ENCODE peak calls at places on chromosomes 1 and 21, in five cellular contexts. K, T, U, I and M are unnamed samples.
A peak's percentile ranks its signal among the peaks of the same experiment; 100 is the strongest.

GRCh38 chr1:197590687-197591086 is 184.6 kb downstream of the DENND1B start:
- DNase-seq in K (no peak), T (no peak), U (no peak), I (no peak), M (no peak)

GRCh38 chr1:45929257-45929687 is 125.9 kb downstream of the MAST2 start:
- DNase-seq in K (no peak), T (no peak), U (peak; percentile 79), I (no peak), M (peak; percentile 96)

GRCh38 chr1:78511334-78511733 is 20.6 kb downstream of the PTGFR start:
- DNase-seq in K (peak; percentile 53), T (no peak), U (no peak), I (no peak), M (no peak)

GRCh38 chr1:54805466-54805865 is 4.3 kb upstream of the TTC22 start:
- DNase-seq in K (no peak), T (no peak), U (no peak), I (no peak), M (no peak)

GRCh38 chr1:33094971-33095604 is 14.1 kb downstream of the AZIN2 start:
- DNase-seq in K (peak; percentile 93), T (peak; percentile 73), U (peak; percentile 74), I (peak; percentile 92), M (peak; percentile 71)

GRCh38 chr1:2311184-2312032 is 79.9 kb downstream of the MORN1 start:
- DNase-seq in K (peak; percentile 83), T (no peak), U (peak; percentile 78), I (peak; percentile 57), M (peak; percentile 58)

GRCh38 chr1:109488696-109489095 is 5.0 kb downstream of the ATXN7L2 start:
- DNase-seq in K (no peak), T (no peak), U (no peak), I (no peak), M (no peak)

GRCh38 chr1:43255438-43256210 is 14.2 kb upstream of the TMEM125 start:
- DNase-seq in K (no peak), T (no peak), U (no peak), I (no peak), M (no peak)

GRCh38 chr1:43067856-43068751 is 104.0 kb downstream of the EBNA1BP2 start:
- DNase-seq in K (peak; percentile 68), T (no peak), U (no peak), I (no peak), M (no peak)

GRCh38 chr1:181159451-181160151 is 71.1 kb downstream of the IER5 start:
- DNase-seq in K (no peak), T (no peak), U (no peak), I (no peak), M (peak; percentile 55)

GRCh38 chr1:10528066-10529014 is 53.6 kb downstream of the PEX14 start:
- DNase-seq in K (no peak), T (no peak), U (peak; percentile 91), I (peak; percentile 74), M (peak; percentile 93)

GRCh38 chr1:40708750-40709099 is 17.2 kb downstream of the NFYC start:
- DNase-seq in K (no peak), T (no peak), U (peak; percentile 95), I (no peak), M (peak; percentile 91)

GRCh38 chr1:17539526-17540254 is at the start of gene ARHGEF10L:
- DNase-seq in K (no peak), T (peak; percentile 39), U (peak; percentile 39), I (peak; percentile 43), M (no peak)
- H2BK5ac ChIP-seq in K (peak within 1 kb of the TSS; percentile 91), T (peak within 1 kb of the TSS; percentile 92), U (no peak within 1 kb of the TSS), I (peak within 1 kb of the TSS; percentile 67), M (peak within 1 kb of the TSS; percentile 75)

DNA sequence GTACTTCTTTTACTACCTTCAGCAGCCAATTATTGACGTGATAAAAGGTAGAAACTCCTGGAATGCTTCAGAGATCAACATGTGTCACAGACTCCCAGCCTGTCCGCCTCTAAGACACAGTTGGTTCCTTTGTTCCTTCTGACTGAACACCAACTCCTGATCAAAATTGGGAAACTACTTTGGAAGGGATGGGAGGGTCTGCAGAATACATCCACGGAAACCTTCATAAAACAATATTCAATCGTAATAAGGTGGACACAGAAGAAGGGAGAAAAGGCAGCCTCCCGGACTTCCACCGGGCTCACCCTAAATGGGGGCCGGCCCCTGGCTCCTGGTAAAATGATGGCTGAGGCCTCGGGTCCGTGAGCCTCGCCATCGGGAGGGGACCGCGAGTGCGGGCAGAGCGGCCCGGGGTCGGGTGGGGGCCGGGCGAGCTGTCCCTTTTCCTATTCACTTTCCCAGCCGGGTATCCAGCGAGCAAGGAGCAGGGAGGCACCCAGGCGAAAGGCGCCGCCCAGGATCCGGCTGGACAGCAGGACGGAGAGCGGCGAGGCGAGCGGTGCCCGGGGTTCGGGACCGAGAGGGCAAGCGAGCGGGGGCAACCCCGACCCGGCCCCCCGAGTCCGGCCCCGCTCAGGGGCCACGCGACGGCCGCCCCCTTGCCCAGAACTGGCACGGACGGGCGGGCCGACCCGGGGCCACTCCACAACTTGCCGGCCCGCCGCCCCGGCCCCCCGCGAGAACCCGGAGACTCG is 802 bp downstream of the NRIP1 start:
- DNase-seq in K (peak; percentile 72), T (no peak), U (peak; percentile 58), I (peak; percentile 46), M (no peak)
- H3K4me3 ChIP-seq in K (peak overlapping the region; percentile 39), T (peak overlapping the region; percentile 92), U (peak overlapping the region; percentile 96), I (peak overlapping the region; percentile 98), M (peak overlapping the region; percentile 99)

DNA sequence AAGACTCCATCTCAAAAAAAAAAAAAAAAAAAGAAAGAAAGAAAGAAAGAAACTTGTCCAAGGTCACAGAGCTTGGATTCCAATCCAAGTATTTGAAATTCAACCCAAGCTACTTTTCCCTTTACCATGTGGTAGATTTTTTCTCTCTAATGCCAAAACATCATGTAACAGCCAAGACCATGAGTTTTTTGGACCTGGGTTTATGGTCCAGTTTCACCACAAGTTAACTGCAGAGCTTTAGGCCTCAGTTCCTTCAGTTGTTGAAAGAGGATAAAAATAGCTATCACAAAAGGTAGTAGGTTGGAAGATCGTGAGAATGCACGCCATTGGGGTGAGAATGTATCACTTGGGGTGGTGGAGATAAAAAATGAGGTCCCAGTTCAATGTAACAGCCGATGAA is 33.4 kb downstream of the ATP2B4 start:
- DNase-seq in K (no peak), T (no peak), U (no peak), I (no peak), M (no peak)
- H3K14ac ChIP-seq in K (no peak overlapping the region), T (no peak overlapping the region), U (no peak overlapping the region), I (no peak overlapping the region), M (no peak overlapping the region)

GRCh38 chr1:67749263-67749843 is 64.4 kb downstream of the GADD45A start:
- DNase-seq in K (peak; percentile 69), T (no peak), U (no peak), I (peak; percentile 82), M (no peak)

GRCh38 chr1:67748147-67748546 is 63.1 kb downstream of the GADD45A start:
- DNase-seq in K (no peak), T (no peak), U (no peak), I (no peak), M (no peak)

GRCh38 chr1:67750690-67751052 is 65.7 kb downstream of the GADD45A start:
- DNase-seq in K (no peak), T (no peak), U (no peak), I (no peak), M (no peak)

GRCh38 chr1:67748630-67749029 is 63.6 kb downstream of the GADD45A start:
- DNase-seq in K (no peak), T (no peak), U (peak; percentile 81), I (no peak), M (peak; percentile 84)

DNA sequence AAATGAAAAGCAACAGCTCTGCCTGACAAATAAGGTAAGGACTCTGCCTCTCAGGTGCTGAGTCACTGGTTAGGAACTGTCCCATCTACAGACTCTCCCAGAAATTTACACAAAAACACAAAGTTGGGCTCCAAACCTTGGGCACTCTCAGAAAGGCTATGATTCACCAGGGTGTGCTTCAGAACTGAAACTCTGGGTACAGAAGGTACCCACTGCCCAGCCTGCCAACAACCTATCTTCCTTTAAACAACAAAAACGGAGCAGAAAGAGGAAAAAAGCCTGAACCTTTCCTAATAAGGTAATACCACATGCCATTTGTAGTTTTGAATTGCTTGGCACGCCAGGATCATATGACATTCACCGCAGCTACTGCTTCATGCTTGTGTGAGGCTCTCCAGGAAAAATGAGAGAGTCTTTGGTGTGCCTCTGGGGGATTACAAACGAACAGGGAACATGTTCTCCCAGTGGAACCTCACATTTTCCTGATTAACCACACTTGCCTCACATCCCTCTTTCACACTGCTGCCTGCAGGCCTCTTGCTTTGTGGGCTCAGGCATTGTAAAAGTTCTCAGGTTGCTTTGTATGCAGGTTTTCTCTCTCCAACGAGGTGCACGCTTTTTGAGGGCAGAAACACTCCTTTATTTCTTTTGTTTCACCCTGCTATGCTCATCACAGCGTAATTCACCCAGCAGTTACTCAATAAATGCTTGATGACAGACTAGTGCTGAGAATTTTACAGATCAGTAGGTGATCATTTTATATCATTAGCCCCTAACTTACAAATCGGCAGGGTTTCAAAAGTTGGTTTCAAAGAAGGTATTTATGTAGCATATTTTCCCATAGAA is 65.1 kb downstream of the GADD45A start:
- DNase-seq in K (no peak), T (no peak), U (peak; percentile 92), I (peak; percentile 68), M (peak; percentile 83)
- H2BK5ac ChIP-seq in K (peak overlapping the region; percentile 87), T (no peak overlapping the region), U (peak overlapping the region; percentile 97), I (peak overlapping the region; percentile 97), M (peak overlapping the region; percentile 96)

DNA sequence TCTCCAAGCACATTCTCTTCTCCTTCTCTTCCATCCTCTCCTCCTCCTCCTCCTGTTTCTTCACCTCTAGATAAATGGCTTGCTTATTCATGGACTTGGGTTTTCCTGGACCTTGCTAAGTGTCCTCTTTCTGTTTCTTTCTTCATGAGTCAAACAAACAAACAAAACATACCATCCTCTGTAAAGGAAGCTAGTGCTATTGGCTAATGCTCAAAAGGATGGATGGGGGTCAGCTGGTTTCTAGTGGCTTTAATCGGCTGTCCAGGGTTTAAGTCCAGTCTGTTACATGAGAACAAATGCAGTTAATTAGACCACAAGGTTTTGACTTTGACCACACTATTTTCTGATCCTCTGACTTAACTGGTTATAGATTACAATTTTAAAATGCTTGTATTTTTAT is 83.8 kb upstream of the TSPAN2 start:
- DNase-seq in K (no peak), T (no peak), U (peak; percentile 66), I (no peak), M (peak; percentile 47)
- H3K4me3 ChIP-seq in K (no peak overlapping the region), T (no peak overlapping the region), U (no peak overlapping the region), I (no peak overlapping the region), M (no peak overlapping the region)